ENCODE peak calls at places on chromosomes 2 and 18, in six cellular contexts. S is CD4-positive, alpha-beta T cell; X is activated CD4-positive, alpha-beta T cell treated with anti-CD3 and anti-CD28 coated beads for 1 hour; P is nephron progenitor cell; W is fibroblast of pulmonary artery; J is activated gamma-delta T cell treated with Interleukin-2 at 50 U/mL for 16 hours. N is an unnamed sample.

GRCh38 chr2:102520009-102520408 is 47.0 kb downstream of the SLC9A4 start:
- DNase-seq in S (no peak), X (no peak), P (peak; percentile 20), W (peak; percentile 40), J (no peak), N (no peak)

GRCh38 chr2:238439093-238439849 is 12.5 kb downstream of the ASB1 start:
- DNase-seq in S (no peak), X (no peak), P (no peak), W (peak; percentile 99), J (no peak), N (no peak)

GRCh38 chr2:176115883-176116813 is at the start of gene HOXD10:
- DNase-seq in S (no peak), X (no peak), P (peak; percentile 85), W (no peak), J (no peak), N (no peak)

GRCh38 chr18:76494181-76494540 is 881 bp downstream of the ZNF516 start:
- DNase-seq in S (no peak), X (no peak), P (peak; percentile 70), W (peak; percentile 42), J (no peak), N (no peak)

GRCh38 chr2:236156860-236157194 is 11.4 kb downstream of the GBX2 start:
- DNase-seq in S (no peak), X (no peak), P (no peak), W (no peak), J (no peak), N (no peak)

GRCh38 chr2:31558401-31559295 is 22.1 kb downstream of the SRD5A2 start:
- DNase-seq in S (no peak), X (no peak), P (no peak), W (peak; percentile 14), J (no peak), N (no peak)

GRCh38 chr2:61588566-61588965 is 50.4 kb upstream of the XPO1 start:
- DNase-seq in S (no peak), X (no peak), P (no peak), W (no peak), J (no peak), N (no peak)

GRCh38 chr18:36149514-36150289 is 20.0 kb downstream of the ELP2 start:
- DNase-seq in S (no peak), X (no peak), P (no peak), W (no peak), J (no peak), N (no peak)

GRCh38 chr2:241730679-241731293 is 3.6 kb upstream of the D2HGDH start:
- DNase-seq in S (no peak), X (no peak), P (no peak), W (no peak), J (no peak), N (no peak)

GRCh38 chr2:226524381-226524843 is 275.2 kb downstream of the IRS1 start:
- DNase-seq in S (no peak), X (no peak), P (no peak), W (peak; percentile 94), J (no peak), N (no peak)

GRCh38 chr2:65658871-65659270 is 226.5 kb upstream of the SPRED2 start:
- DNase-seq in S (no peak), X (no peak), P (no peak), W (no peak), J (no peak), N (no peak)

GRCh38 chr2:204051476-204051875 is 114.9 kb downstream of the ICOS start:
- DNase-seq in S (no peak), X (no peak), P (no peak), W (no peak), J (no peak), N (no peak)

GRCh38 chr2:45765847-45766254 is 114.4 kb downstream of the PRKCE start:
- DNase-seq in S (no peak), X (no peak), P (no peak), W (peak; percentile 46), J (no peak), N (no peak)

GRCh38 chr2:111665551-111666116 is 218.4 kb downstream of the ANAPC1 start:
- DNase-seq in S (no peak), X (no peak), P (no peak), W (no peak), J (no peak), N (no peak)

GRCh38 chr2:24883946-24884345 is 36.1 kb downstream of the ADCY3 start:
- DNase-seq in S (no peak), X (no peak), P (no peak), W (peak; percentile 54), J (no peak), N (no peak)

GRCh38 chr2:197205590-197206215 is 104.9 kb downstream of the ANKRD44 start:
- DNase-seq in S (peak; percentile 62), X (peak; percentile 42), P (no peak), W (no peak), J (peak; percentile 67), N (peak; percentile 51)

GRCh38 chr2:189285962-189286648 is 106.5 kb upstream of the COL5A2 start:
- DNase-seq in S (no peak), X (no peak), P (no peak), W (peak; percentile 96), J (no peak), N (no peak)

GRCh38 chr2:223465793-223466192 is 136.4 kb downstream of the SCG2 start:
- DNase-seq in S (no peak), X (no peak), P (no peak), W (peak; percentile 99), J (no peak), N (no peak)

GRCh38 chr18:54828290-54828871 is at the start of gene RAB27B:
- DNase-seq in S (peak; percentile 41), X (peak; percentile 53), P (peak; percentile 81), W (peak; percentile 84), J (peak; percentile 69), N (peak; percentile 35)

GRCh38 chr2:230205034-230205433 is 14.8 kb downstream of the SP110 start:
- DNase-seq in S (no peak), X (no peak), P (no peak), W (no peak), J (no peak), N (no peak)

GRCh38 chr2:239292956-239293355 is 107.9 kb downstream of the HDAC4 start:
- DNase-seq in S (no peak), X (no peak), P (no peak), W (no peak), J (no peak), N (no peak)

GRCh38 chr2:232487385-232488096 is at the start of gene ECEL1:
- DNase-seq in S (no peak), X (no peak), P (peak; percentile 68), W (no peak), J (no peak), N (no peak)

GRCh38 chr2:67255933-67256615 is 141.1 kb upstream of the ETAA1 start:
- DNase-seq in S (no peak), X (no peak), P (no peak), W (peak; percentile 82), J (no peak), N (no peak)

GRCh38 chr2:58140508-58141072 is 94.0 kb downstream of the VRK2 start:
- DNase-seq in S (no peak), X (no peak), P (no peak), W (no peak), J (no peak), N (no peak)

GRCh38 chr2:191869178-191869577 is 22.3 kb upstream of the CAVIN2 start:
- DNase-seq in S (no peak), X (no peak), P (peak; percentile 44), W (peak; percentile 53), J (no peak), N (no peak)

GRCh38 chr2:96953611-96954489 is 32.5 kb downstream of the FAM178B start:
- DNase-seq in S (no peak), X (no peak), P (no peak), W (no peak), J (no peak), N (no peak)

GRCh38 chr2:178804791-178805190 is 2.4 kb downstream of the TTN start:
- DNase-seq in S (no peak), X (no peak), P (no peak), W (no peak), J (no peak), N (no peak)

GRCh38 chr2:3344897-3345296 is 32.7 kb downstream of the EIPR1 start:
- DNase-seq in S (no peak), X (no peak), P (no peak), W (no peak), J (no peak), N (no peak)

GRCh38 chr2:235599596-235600338 is 105.9 kb downstream of the AGAP1 start:
- DNase-seq in S (no peak), X (no peak), P (no peak), W (no peak), J (no peak), N (no peak)

GRCh38 chr2:72924353-72925240 is 7.3 kb downstream of the EMX1 start:
- DNase-seq in S (no peak), X (no peak), P (peak; percentile 51), W (no peak), J (no peak), N (no peak)

GRCh38 chr2:233081232-233081730 is 21.1 kb downstream of the INPP5D start:
- DNase-seq in S (peak; percentile 51), X (no peak), P (no peak), W (no peak), J (peak; percentile 26), N (peak; percentile 41)

N was measured in T-helper 9 cell.